ENCODE peak calls at places on chromosomes 7 and 10, in six cellular contexts. J is neural progenitor cell, Q is Panc1, I is HCT116, P is astrocyte of the spinal cord, O is osteoblast. H is an unnamed sample.

GRCh38 chr7:135248546-135248945 is 14.9 kb downstream of the STRA8 start:
- DNase-seq in Q (no peak), O (no peak), P (no peak), J (no peak), I (no peak), H (no peak)

GRCh38 chr7:32221756-32222155 is 151.5 kb upstream of the PDE1C start:
- DNase-seq in O (no peak), J (no peak), Q (no peak), P (no peak), I (no peak), H (no peak)

GRCh38 chr10:82737556-82737955 is 862.6 kb downstream of the NRG3 start:
- DNase-seq in P (no peak), J (peak), Q (no peak), O (no peak), I (no peak), H (no peak)

GRCh38 chr10:27240212-27240890 is at the start of gene ACBD5:
- DNase-seq in J (peak), Q (no peak), O (peak), I (no peak), P (peak), H (peak)

GRCh38 chr10:99758241-99758891 is 24.1 kb upstream of the ABCC2 start:
- DNase-seq in P (no peak), O (no peak), Q (no peak), J (peak), I (no peak), H (no peak)

GRCh38 chr7:110442386-110442837 is 648.5 kb upstream of the LRRN3 start:
- DNase-seq in J (peak), I (peak), Q (peak), O (no peak), P (peak), H (no peak)

GRCh38 chr10:77865585-77866324 is 60.8 kb downstream of the DLG5 start:
- DNase-seq in J (no peak), Q (no peak), I (no peak), O (no peak), P (no peak), H (no peak)

GRCh38 chr7:69919712-69920111 is 321.4 kb downstream of the AUTS2 start:
- DNase-seq in I (no peak), O (no peak), P (no peak), Q (no peak), J (no peak), H (no peak)

GRCh38 chr10:13268841-13269240 is 31.0 kb downstream of the PHYH start:
- DNase-seq in I (no peak), O (no peak), J (peak), P (no peak), Q (no peak), H (no peak)

GRCh38 chr7:94195201-94195600 is 191.0 kb upstream of the BET1 start:
- DNase-seq in O (no peak), J (no peak), Q (no peak), I (no peak), P (no peak), H (no peak)

DNA sequence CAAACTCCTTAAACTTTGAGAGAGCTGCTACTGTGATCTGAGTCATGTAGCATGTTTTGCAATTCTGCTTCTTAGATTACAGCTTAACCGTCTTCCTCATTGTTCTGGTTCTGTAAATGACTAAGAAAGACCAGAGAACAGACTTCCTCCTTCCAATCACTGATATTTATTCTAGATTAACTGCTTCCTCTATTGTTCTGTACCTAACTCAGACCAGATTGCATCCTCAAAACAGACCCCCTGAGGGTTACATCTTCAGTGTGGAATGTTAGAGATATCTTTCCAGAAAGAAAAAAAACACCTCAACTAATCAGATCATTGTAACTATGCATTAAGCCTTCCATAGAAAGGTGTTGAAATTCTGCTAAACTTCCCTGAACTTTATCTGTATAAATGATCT is 5.7 kb upstream of the PIP start:
- DNase-seq in O (no peak), P (no peak), I (no peak), J (no peak), Q (no peak), H (no peak)
- H3K4me3 ChIP-seq in O (no peak), P (no peak), I (no peak), J (no peak), Q (no peak), H (no peak)

DNA sequence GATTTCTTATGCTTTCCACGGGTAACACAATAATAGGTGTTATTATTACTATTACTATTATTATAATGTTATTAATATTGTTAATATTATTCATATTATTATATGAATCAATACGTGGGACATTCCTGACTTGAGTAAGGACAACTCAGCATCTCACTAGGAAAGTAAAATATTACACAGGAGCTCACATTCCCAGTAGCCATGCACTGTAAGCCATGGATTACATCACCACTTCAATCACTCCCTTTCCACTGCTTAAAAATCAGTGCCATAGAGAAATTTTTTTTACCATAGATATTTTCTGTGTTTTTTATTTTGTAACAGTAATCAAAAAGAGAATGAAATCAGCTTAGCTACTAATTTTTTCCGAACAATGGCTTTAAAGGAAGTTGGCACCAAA is 68.5 kb upstream of the DGKI start:
- DNase-seq in O (no peak), P (no peak), I (no peak), J (no peak), Q (no peak), H (no peak)
- TF ChIP-seq CTCF in O (no peak), P (no peak), I (no peak), J (no peak), Q (no peak), H (no peak)

DNA sequence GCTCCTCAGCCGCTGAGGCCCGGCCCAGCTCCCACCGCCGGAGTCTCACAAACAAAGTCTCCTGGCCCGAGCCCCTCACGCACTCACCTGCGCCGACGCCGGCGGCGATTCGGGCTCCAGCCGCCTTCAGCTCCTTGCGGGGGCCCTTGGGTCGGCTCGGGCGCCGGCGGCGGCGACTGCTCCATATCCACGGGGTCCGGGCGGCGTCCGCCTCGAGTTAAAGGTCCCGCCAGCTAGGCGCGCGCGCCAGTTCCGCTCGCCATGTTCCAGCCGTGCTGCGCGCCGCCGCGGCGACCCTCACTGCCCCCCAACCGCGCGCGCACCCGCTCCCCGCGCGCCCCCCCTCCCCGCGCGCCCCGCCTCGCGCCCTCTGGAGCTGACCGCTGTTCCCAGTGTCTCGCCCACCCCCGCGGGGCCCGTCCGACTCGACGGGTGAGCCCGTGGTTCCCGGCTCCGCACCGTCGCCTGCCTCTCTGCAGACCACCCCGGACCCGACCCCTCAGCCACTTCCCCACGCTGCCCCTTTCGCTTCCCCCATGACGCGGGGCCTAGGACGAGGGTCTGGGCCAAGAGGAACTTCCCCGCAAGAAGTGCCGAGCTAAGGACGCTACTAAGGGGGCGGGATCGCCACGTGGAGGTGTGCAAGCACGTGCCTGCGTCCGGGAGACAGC is 396.1 kb downstream of the ZNF33B start:
- DNase-seq in P (no peak), Q (no peak), J (no peak), O (peak), I (no peak), H (no peak)
- H3K4me3 ChIP-seq in P (no peak), Q (no peak), J (no peak), O (no peak), I (no peak), H (no peak)

GRCh38 chr7:44050121-44050914 is 5.8 kb downstream of the DBNL start:
- DNase-seq in J (no peak), Q (no peak), I (no peak), P (no peak), O (no peak), H (no peak)

GRCh38 chr7:44051611-44052220 is 7.2 kb downstream of the DBNL start:
- DNase-seq in O (no peak), Q (no peak), I (no peak), P (no peak), J (no peak), H (no peak)

GRCh38 chr7:44056681-44057080 is 8.7 kb downstream of the PGAM2 start:
- DNase-seq in P (no peak), I (no peak), O (no peak), Q (no peak), J (no peak), H (no peak)

GRCh38 chr7:44050915-44051560 is 6.5 kb downstream of the DBNL start:
- DNase-seq in O (no peak), I (no peak), Q (no peak), J (no peak), P (no peak), H (no peak)

DNA sequence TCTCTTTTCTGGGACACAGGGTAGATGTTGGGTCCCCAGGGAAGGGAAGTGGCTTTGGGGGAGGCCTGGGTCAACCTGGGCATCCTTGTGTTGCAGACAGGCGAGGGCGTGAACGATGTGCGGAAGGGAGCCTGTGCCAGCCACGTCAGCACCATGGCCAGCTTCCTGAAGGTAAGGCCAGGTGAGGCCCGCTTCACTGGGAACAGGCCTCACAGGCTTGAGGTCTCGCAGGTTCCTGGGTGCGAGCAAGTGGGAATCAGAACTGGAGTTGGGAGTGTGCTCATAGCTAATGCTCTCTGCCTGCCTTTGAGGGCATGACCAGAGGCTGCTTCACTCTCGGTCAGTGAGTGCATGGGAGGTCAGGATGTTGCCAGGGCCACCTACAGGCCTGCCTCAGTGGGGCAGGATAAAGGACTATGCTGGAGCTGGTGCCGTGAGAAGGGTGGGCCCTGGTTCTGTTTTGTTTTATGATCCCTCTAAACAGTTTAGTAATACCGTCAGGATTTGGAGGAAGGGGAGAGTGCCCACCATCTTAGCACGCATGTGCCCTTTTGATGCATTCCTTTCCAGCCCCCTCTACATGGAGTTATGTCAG is 8.4 kb downstream of the DBNL start:
- DNase-seq in O (no peak), P (no peak), J (no peak), I (no peak), Q (no peak), H (no peak)
- TF ChIP-seq CTCF in O (no peak), P (no peak), J (no peak), I (no peak), Q (no peak), H (no peak)

GRCh38 chr7:157000047-157000726 is 10.3 kb downstream of the MNX1 start:
- DNase-seq in Q (no peak), O (peak), I (no peak), P (no peak), J (peak), H (no peak)
- H3K4me3 ChIP-seq in Q (peak), O (peak), I (peak), P (peak), J (peak), H (peak)

DNA sequence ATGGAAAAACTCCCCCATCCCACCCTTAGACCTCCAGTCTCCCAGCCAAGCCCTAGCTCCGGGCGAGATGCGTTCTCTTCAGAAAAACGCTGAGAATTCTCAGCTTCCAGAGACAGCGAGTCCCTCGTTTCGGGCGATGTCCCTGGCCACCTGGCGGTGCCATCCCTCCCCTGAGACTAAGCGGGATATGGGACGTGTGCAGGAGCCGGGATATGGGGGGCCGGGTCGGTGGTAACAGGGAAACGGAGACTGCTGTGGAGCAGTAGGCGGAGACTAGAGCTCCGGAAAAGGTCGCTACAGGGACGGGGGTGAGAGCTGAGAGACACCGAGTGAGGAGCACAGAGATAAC is 435 bp upstream of the STRIP2 start:
- DNase-seq in O (no peak), P (no peak), J (peak), I (peak), Q (peak), H (no peak)
- TF ChIP-seq CTCF in O (peak), P (peak), J (peak), I (peak), Q (peak), H (peak)

GRCh38 chr10:49609283-49610014 is 661 bp upstream of the SLC18A3 start:
- DNase-seq in Q (no peak), I (no peak), J (peak), O (peak), P (no peak), H (no peak)
- H3K4me3 ChIP-seq in Q (no peak), I (no peak), J (peak), O (no peak), P (no peak), H (no peak)

H was measured in astrocyte of the cerebellum.